ENCODE peak calls at places on chromosomes 11 and 22, in nine cellular contexts. O, F, C, Z, E, P, V, R and N are unnamed samples.

GRCh38 chr11:83508804-83509203 is 222.6 kb upstream of the CCDC90B start:
- DNase-seq in O (no peak), F (no peak), C (no peak), Z (no peak), E (no peak), P (no peak), V (no peak), R (no peak), N (no peak)

GRCh38 chr22:41862530-41863266 is 29.8 kb downstream of the SREBF2 start:
- DNase-seq in O (no peak), F (no peak), C (peak), Z (no peak), E (no peak), P (no peak), V (no peak), R (peak), N (no peak)

GRCh38 chr11:12123799-12124198 is 13.4 kb downstream of the MICAL2 start:
- DNase-seq in O (no peak), F (no peak), C (peak), Z (no peak), E (no peak), P (no peak), V (no peak), R (no peak), N (no peak)

GRCh38 chr22:28442264-28442950 is 237.2 kb downstream of the TTC28 start:
- DNase-seq in O (peak), F (peak), C (peak), Z (peak), E (peak), P (peak), V (no peak), R (peak), N (peak)

GRCh38 chr22:48832592-48832991 is 995.1 kb downstream of the BRD1 start:
- DNase-seq in O (no peak), F (no peak), C (no peak), Z (no peak), E (no peak), P (no peak), V (no peak), R (no peak), N (no peak)

GRCh38 chr22:19614546-19614884 is 90.3 kb upstream of the CLDN5 start:
- DNase-seq in O (no peak), F (no peak), C (no peak), Z (no peak), E (no peak), P (no peak), V (no peak), R (no peak), N (no peak)

GRCh38 chr22:26457661-26458272 is 25.8 kb downstream of the HPS4 start:
- DNase-seq in O (no peak), F (no peak), C (no peak), Z (no peak), E (no peak), P (no peak), V (no peak), R (no peak), N (no peak)

GRCh38 chr22:33891455-33891854 is 28.8 kb downstream of the LARGE1 start:
- DNase-seq in O (no peak), F (no peak), C (no peak), Z (no peak), E (no peak), P (no peak), V (no peak), R (no peak), N (no peak)

GRCh38 chr11:9577032-9577431 is 3.6 kb downstream of the WEE1 start:
- DNase-seq in O (peak), F (no peak), C (peak), Z (no peak), E (no peak), P (no peak), V (no peak), R (no peak), N (no peak)

GRCh38 chr11:110447897-110448522 is 18.3 kb downstream of the FDX1 start:
- DNase-seq in O (no peak), F (no peak), C (peak), Z (no peak), E (no peak), P (no peak), V (no peak), R (no peak), N (no peak)

GRCh38 chr11:556857-557256 is 3.7 kb downstream of the LMNTD2 start:
- DNase-seq in O (no peak), F (no peak), C (no peak), Z (no peak), E (no peak), P (no peak), V (no peak), R (no peak), N (no peak)

GRCh38 chr11:45301537-45302246 is 15.6 kb upstream of the SYT13 start:
- DNase-seq in O (no peak), F (no peak), C (no peak), Z (no peak), E (no peak), P (no peak), V (no peak), R (no peak), N (no peak)

GRCh38 chr11:9250139-9250582 is 15.0 kb downstream of the DENND5A start:
- DNase-seq in O (peak), F (no peak), C (no peak), Z (no peak), E (no peak), P (no peak), V (no peak), R (no peak), N (peak)

GRCh38 chr11:131491503-131491902 is 121.1 kb downstream of the NTM start:
- DNase-seq in O (peak), F (no peak), C (peak), Z (no peak), E (no peak), P (no peak), V (no peak), R (no peak), N (no peak)

GRCh38 chr11:27699242-27699925 is 871 bp downstream of the BDNF start:
- DNase-seq in O (peak), F (no peak), C (peak), Z (peak), E (no peak), P (peak), V (no peak), R (peak), N (no peak)

GRCh38 chr11:65529475-65530156 is 4.7 kb downstream of the SCYL1 start:
- DNase-seq in O (no peak), F (no peak), C (no peak), Z (no peak), E (no peak), P (no peak), V (no peak), R (no peak), N (no peak)

GRCh38 chr11:94151903-94152677 is 23.4 kb downstream of the PANX1 start:
- DNase-seq in O (peak), F (peak), C (peak), Z (no peak), E (no peak), P (no peak), V (peak), R (no peak), N (no peak)

GRCh38 chr11:20007386-20007785 is 152.9 kb downstream of the DBX1 start:
- DNase-seq in O (no peak), F (no peak), C (no peak), Z (no peak), E (no peak), P (no peak), V (no peak), R (no peak), N (no peak)

GRCh38 chr11:19868281-19868821 is 155.7 kb downstream of the NAV2 start:
- DNase-seq in O (peak), F (no peak), C (peak), Z (no peak), E (no peak), P (no peak), V (no peak), R (no peak), N (peak)

GRCh38 chr11:69312418-69313399 is 18.8 kb downstream of the MYEOV start:
- DNase-seq in O (peak), F (peak), C (peak), Z (no peak), E (no peak), P (peak), V (no peak), R (no peak), N (no peak)

GRCh38 chr11:128689946-128690745 is 3.7 kb upstream of the FLI1 start:
- DNase-seq in O (peak), F (no peak), C (peak), Z (peak), E (no peak), P (no peak), V (no peak), R (peak), N (no peak)

GRCh38 chr11:61116426-61117214 is 14.3 kb downstream of the CD5 start:
- DNase-seq in O (no peak), F (no peak), C (no peak), Z (no peak), E (no peak), P (peak), V (no peak), R (no peak), N (no peak)

GRCh38 chr11:10379433-10379832 is 74.6 kb downstream of the ADM start:
- DNase-seq in O (peak), F (no peak), C (peak), Z (no peak), E (no peak), P (no peak), V (no peak), R (no peak), N (no peak)

GRCh38 chr22:47297261-47298016 is 535.0 kb downstream of the TBC1D22A start:
- DNase-seq in O (no peak), F (peak), C (no peak), Z (no peak), E (no peak), P (peak), V (no peak), R (no peak), N (no peak)

GRCh38 chr22:21042978-21043855 is 2.5 kb upstream of the LRRC74B start:
- DNase-seq in O (no peak), F (no peak), C (no peak), Z (no peak), E (no peak), P (no peak), V (no peak), R (no peak), N (no peak)

GRCh38 chr11:70524096-70524922 is 126.0 kb downstream of the CTTN start:
- DNase-seq in O (peak), F (no peak), C (no peak), Z (no peak), E (no peak), P (peak), V (no peak), R (no peak), N (no peak)

GRCh38 chr11:70521475-70522260 is 123.3 kb downstream of the CTTN start:
- DNase-seq in O (no peak), F (no peak), C (no peak), Z (no peak), E (peak), P (peak), V (no peak), R (no peak), N (no peak)

GRCh38 chr11:70523384-70524095 is 125.2 kb downstream of the CTTN start:
- DNase-seq in O (no peak), F (no peak), C (no peak), Z (no peak), E (no peak), P (peak), V (no peak), R (no peak), N (no peak)

GRCh38 chr11:70522261-70522612 is 123.9 kb downstream of the CTTN start:
- DNase-seq in O (no peak), F (no peak), C (no peak), Z (no peak), E (no peak), P (no peak), V (no peak), R (no peak), N (no peak)

GRCh38 chr11:70522613-70523311 is 124.4 kb downstream of the CTTN start:
- DNase-seq in O (no peak), F (no peak), C (no peak), Z (no peak), E (no peak), P (peak), V (no peak), R (no peak), N (no peak)
- TF ChIP-seq CTCF in O (no peak), F (no peak), C (no peak), Z (no peak), E (no peak), P (no peak), V (no peak), R (no peak), N (peak)

GRCh38 chr11:118896472-118896913 is 12.8 kb downstream of the CXCR5 start:
- DNase-seq in O (no peak), F (no peak), C (no peak), Z (no peak), E (no peak), P (peak), V (no peak), R (no peak), N (no peak)
- TF ChIP-seq CTCF in O (no peak), F (no peak), C (no peak), Z (no peak), E (no peak), P (no peak), V (no peak), R (no peak), N (no peak)

GRCh38 chr22:37726240-37726887 is 29.5 kb downstream of the TRIOBP start:
- DNase-seq in O (peak), F (no peak), C (peak), Z (no peak), E (no peak), P (no peak), V (no peak), R (no peak), N (no peak)
- TF ChIP-seq CTCF in O (peak), F (no peak), C (peak), Z (no peak), E (no peak), P (peak), V (peak), R (no peak), N (peak)

GRCh38 chr11:2800655-2801531 is 84.7 kb downstream of the CDKN1C start:
- DNase-seq in O (no peak), F (peak), C (no peak), Z (peak), E (peak), P (peak), V (no peak), R (no peak), N (no peak)

GRCh38 chr11:2798951-2799761 is 86.4 kb downstream of the CDKN1C start:
- DNase-seq in O (no peak), F (no peak), C (peak), Z (no peak), E (peak), P (peak), V (no peak), R (no peak), N (no peak)

GRCh38 chr11:2801711-2802388 is 83.7 kb downstream of the CDKN1C start:
- DNase-seq in O (no peak), F (peak), C (no peak), Z (peak), E (peak), P (peak), V (no peak), R (no peak), N (no peak)

GRCh38 chr11:2797741-2798361 is 87.7 kb downstream of the CDKN1C start:
- DNase-seq in O (no peak), F (peak), C (no peak), Z (peak), E (peak), P (peak), V (no peak), R (no peak), N (no peak)

DNA sequence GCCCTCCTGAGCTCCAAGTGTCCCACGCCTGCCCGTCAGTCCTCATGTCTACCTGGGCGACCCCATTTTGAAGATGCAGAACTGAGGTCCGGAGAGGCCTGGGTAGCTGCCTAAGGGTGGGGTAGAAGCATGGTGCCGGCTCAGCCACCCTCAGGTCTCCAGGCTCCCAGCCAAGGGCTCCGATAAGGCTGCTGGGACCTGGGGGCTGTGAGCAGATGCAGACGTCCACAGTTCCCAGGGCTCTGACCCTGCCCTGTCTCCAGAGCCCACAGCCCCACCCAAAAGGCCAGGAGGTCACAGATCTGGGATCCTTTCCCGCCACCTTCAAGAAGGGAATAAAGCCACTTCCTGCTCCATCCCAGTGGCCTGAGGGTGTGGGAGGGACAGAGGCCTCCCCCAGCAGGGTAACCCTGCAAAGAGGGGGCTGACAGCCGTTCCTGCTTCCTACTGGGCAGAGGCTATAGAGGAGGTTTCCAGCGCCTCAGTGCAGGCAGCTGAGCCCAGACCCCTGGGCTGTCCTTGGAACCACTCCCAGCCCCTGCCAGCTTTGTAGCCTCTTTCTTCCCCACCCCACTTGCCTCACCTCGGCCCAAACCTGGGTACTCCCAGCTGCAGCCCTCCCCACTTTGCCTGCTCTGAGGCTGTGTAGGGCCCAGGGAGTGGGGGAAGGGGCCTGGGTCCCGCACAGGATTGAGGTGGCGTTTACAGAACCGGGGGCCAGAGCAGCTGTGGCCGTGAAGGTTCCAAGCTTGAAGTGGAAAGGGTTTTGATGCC is 85.5 kb downstream of the CDKN1C start:
- DNase-seq in O (no peak), F (peak), C (no peak), Z (peak), E (peak), P (no peak), V (no peak), R (no peak), N (no peak)
- TF ChIP-seq CTCF in O (no peak), F (no peak), C (no peak), Z (no peak), E (no peak), P (no peak), V (no peak), R (no peak), N (no peak)

DNA sequence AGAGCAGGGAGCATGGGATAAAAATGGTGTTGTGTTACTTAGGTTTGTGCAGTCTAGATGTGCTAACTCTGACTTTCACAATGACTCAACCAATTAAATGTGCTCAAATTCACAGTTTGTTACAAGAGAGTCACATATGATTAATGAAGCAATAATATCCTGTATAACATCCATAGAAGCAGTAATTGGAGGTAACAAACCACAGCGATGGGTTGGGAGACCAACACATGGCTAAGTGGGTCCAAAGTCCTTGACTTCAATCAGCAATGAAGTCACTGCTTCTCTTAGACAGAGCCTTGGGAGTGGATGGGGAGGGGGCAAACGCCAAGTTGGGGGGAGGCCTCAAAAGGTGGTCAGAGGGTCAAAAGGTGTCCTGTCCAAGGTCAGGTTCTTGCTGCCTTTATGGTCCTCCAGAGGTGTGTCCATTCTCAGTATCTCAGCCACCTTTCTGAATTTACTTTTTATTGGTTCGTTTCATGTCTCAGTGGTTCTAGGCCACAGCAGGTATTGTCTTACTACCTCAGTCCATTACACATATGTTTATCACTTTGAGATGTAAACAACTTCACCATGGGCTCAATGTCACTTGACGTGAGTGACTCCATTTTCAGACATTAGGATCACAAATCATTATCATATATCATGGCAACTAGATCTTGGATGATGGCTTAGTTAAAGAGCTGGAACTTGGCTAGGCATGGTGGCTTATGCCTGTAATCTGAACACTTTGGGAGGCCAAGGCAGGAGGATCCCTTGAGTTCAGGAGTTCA is 32.4 kb downstream of the SLN start:
- DNase-seq in O (no peak), F (no peak), C (no peak), Z (no peak), E (no peak), P (no peak), V (no peak), R (no peak), N (no peak)
- TF ChIP-seq CTCF in O (no peak), F (no peak), C (no peak), Z (no peak), E (no peak), P (no peak), V (no peak), R (no peak), N (no peak)

GRCh38 chr22:45082795-45083194 is 73.0 kb upstream of the PHF21B start:
- DNase-seq in O (peak), F (no peak), C (no peak), Z (peak), E (no peak), P (no peak), V (no peak), R (no peak), N (no peak)
- TF ChIP-seq CTCF in O (peak), F (no peak), C (no peak), Z (peak), E (no peak), P (peak), V (peak), R (peak), N (peak)